ENCODE peak calls at places on chromosomes 16 and 17, in ten cellular contexts. One of them, this sample, is unnamed.

GRCh38 chr17:13306310-13306962 is 288.6 kb upstream of the ELAC2 start:
- DNase-seq in IMR-90: peak; percentile 84
- DNase-seq in activated CD8-positive, alpha-beta memory T cell treated with anti-CD3 and anti-CD28 coated beads for 4 hours: no peak
- DNase-seq in EL: peak; percentile 84
- DNase-seq in activated naive CD4-positive, alpha-beta T cell: no peak
- DNase-seq in HuH-7: peak; percentile 29
- DNase-seq in mammary epithelial cell: peak; percentile 51
- DNase-seq in cardiac muscle cell: peak; percentile 77
- DNase-seq in stimulated activated CD8-positive, alpha-beta memory T cell treated with anti-CD3 and anti-CD28 coated beads, Interleukin-15, amount 100 ng/mL, for 24 hours: no peak
- DNase-seq in NCI-H510A treated with DMSO at 0.1 percent for 48 hours: no peak
- DNase-seq in this sample: peak; percentile 75

GRCh38 chr17:40818733-40819527 is 3.5 kb downstream of the KRT10 start:
- DNase-seq in EL: peak; percentile 86
- DNase-seq in cardiac muscle cell: peak; percentile 87
- DNase-seq in mammary epithelial cell: peak; percentile 82
- DNase-seq in stimulated activated CD8-positive, alpha-beta memory T cell treated with anti-CD3 and anti-CD28 coated beads, Interleukin-15, amount 100 ng/mL, for 24 hours: peak; percentile 87
- DNase-seq in activated naive CD4-positive, alpha-beta T cell: peak; percentile 57
- DNase-seq in activated CD8-positive, alpha-beta memory T cell treated with anti-CD3 and anti-CD28 coated beads for 4 hours: peak; percentile 71
- DNase-seq in HuH-7: peak; percentile 43
- DNase-seq in IMR-90: peak; percentile 73
- DNase-seq in NCI-H510A treated with DMSO at 0.1 percent for 48 hours: peak; percentile 73
- DNase-seq in this sample: peak; percentile 95

GRCh38 chr16:77359065-77359502 is 75.8 kb downstream of the ADAMTS18 start:
- DNase-seq in NCI-H510A treated with DMSO at 0.1 percent for 48 hours: peak; percentile 80
- DNase-seq in stimulated activated CD8-positive, alpha-beta memory T cell treated with anti-CD3 and anti-CD28 coated beads, Interleukin-15, amount 100 ng/mL, for 24 hours: no peak
- DNase-seq in EL: peak; percentile 9
- DNase-seq in activated CD8-positive, alpha-beta memory T cell treated with anti-CD3 and anti-CD28 coated beads for 4 hours: no peak
- DNase-seq in cardiac muscle cell: no peak
- DNase-seq in IMR-90: peak; percentile 0
- DNase-seq in HuH-7: peak; percentile 26
- DNase-seq in activated naive CD4-positive, alpha-beta T cell: no peak
- DNase-seq in mammary epithelial cell: peak; percentile 89
- DNase-seq in this sample: peak; percentile 83

GRCh38 chr17:4163951-4164350 is 21.0 kb downstream of the CYB5D2 start:
- DNase-seq in activated CD8-positive, alpha-beta memory T cell treated with anti-CD3 and anti-CD28 coated beads for 4 hours: no peak
- DNase-seq in cardiac muscle cell: no peak
- DNase-seq in stimulated activated CD8-positive, alpha-beta memory T cell treated with anti-CD3 and anti-CD28 coated beads, Interleukin-15, amount 100 ng/mL, for 24 hours: no peak
- DNase-seq in IMR-90: peak; percentile 50
- DNase-seq in NCI-H510A treated with DMSO at 0.1 percent for 48 hours: no peak
- DNase-seq in mammary epithelial cell: no peak
- DNase-seq in EL: no peak
- DNase-seq in activated naive CD4-positive, alpha-beta T cell: no peak
- DNase-seq in HuH-7: no peak
- DNase-seq in this sample: no peak

GRCh38 chr16:23514381-23515152 is 4.3 kb upstream of the GGA2 start:
- DNase-seq in activated CD8-positive, alpha-beta memory T cell treated with anti-CD3 and anti-CD28 coated beads for 4 hours: no peak
- DNase-seq in activated naive CD4-positive, alpha-beta T cell: no peak
- DNase-seq in cardiac muscle cell: no peak
- DNase-seq in NCI-H510A treated with DMSO at 0.1 percent for 48 hours: no peak
- DNase-seq in IMR-90: no peak
- DNase-seq in stimulated activated CD8-positive, alpha-beta memory T cell treated with anti-CD3 and anti-CD28 coated beads, Interleukin-15, amount 100 ng/mL, for 24 hours: no peak
- DNase-seq in HuH-7: no peak
- DNase-seq in mammary epithelial cell: no peak
- DNase-seq in EL: no peak
- DNase-seq in this sample: no peak

GRCh38 chr16:30691907-30692306 is 7.1 kb upstream of the SRCAP start:
- DNase-seq in activated CD8-positive, alpha-beta memory T cell treated with anti-CD3 and anti-CD28 coated beads for 4 hours: no peak
- DNase-seq in EL: no peak
- DNase-seq in cardiac muscle cell: no peak
- DNase-seq in HuH-7: no peak
- DNase-seq in stimulated activated CD8-positive, alpha-beta memory T cell treated with anti-CD3 and anti-CD28 coated beads, Interleukin-15, amount 100 ng/mL, for 24 hours: no peak
- DNase-seq in mammary epithelial cell: no peak
- DNase-seq in IMR-90: no peak
- DNase-seq in NCI-H510A treated with DMSO at 0.1 percent for 48 hours: no peak
- DNase-seq in activated naive CD4-positive, alpha-beta T cell: no peak
- DNase-seq in this sample: no peak

GRCh38 chr17:9003355-9004131 is 17.8 kb upstream of the NTN1 start:
- DNase-seq in mammary epithelial cell: peak; percentile 21
- DNase-seq in activated CD8-positive, alpha-beta memory T cell treated with anti-CD3 and anti-CD28 coated beads for 4 hours: no peak
- DNase-seq in HuH-7: no peak
- DNase-seq in activated naive CD4-positive, alpha-beta T cell: no peak
- DNase-seq in EL: no peak
- DNase-seq in NCI-H510A treated with DMSO at 0.1 percent for 48 hours: no peak
- DNase-seq in stimulated activated CD8-positive, alpha-beta memory T cell treated with anti-CD3 and anti-CD28 coated beads, Interleukin-15, amount 100 ng/mL, for 24 hours: no peak
- DNase-seq in cardiac muscle cell: no peak
- DNase-seq in IMR-90: no peak
- DNase-seq in this sample: peak; percentile 56

GRCh38 chr17:39181303-39181702 is 15.3 kb upstream of the ARL5C start:
- DNase-seq in NCI-H510A treated with DMSO at 0.1 percent for 48 hours: no peak
- DNase-seq in cardiac muscle cell: no peak
- DNase-seq in HuH-7: no peak
- DNase-seq in mammary epithelial cell: no peak
- DNase-seq in activated naive CD4-positive, alpha-beta T cell: no peak
- DNase-seq in stimulated activated CD8-positive, alpha-beta memory T cell treated with anti-CD3 and anti-CD28 coated beads, Interleukin-15, amount 100 ng/mL, for 24 hours: no peak
- DNase-seq in EL: no peak
- DNase-seq in activated CD8-positive, alpha-beta memory T cell treated with anti-CD3 and anti-CD28 coated beads for 4 hours: no peak
- DNase-seq in IMR-90: no peak
- DNase-seq in this sample: no peak

GRCh38 chr17:1939979-1940809 is 84.9 kb downstream of the RTN4RL1 start:
- DNase-seq in cardiac muscle cell: no peak
- DNase-seq in activated naive CD4-positive, alpha-beta T cell: no peak
- DNase-seq in IMR-90: no peak
- DNase-seq in HuH-7: no peak
- DNase-seq in mammary epithelial cell: no peak
- DNase-seq in stimulated activated CD8-positive, alpha-beta memory T cell treated with anti-CD3 and anti-CD28 coated beads, Interleukin-15, amount 100 ng/mL, for 24 hours: no peak
- DNase-seq in NCI-H510A treated with DMSO at 0.1 percent for 48 hours: no peak
- DNase-seq in EL: no peak
- DNase-seq in activated CD8-positive, alpha-beta memory T cell treated with anti-CD3 and anti-CD28 coated beads for 4 hours: no peak
- DNase-seq in this sample: no peak